ENCODE peak calls at places on chromosomes 12 and 14, in four cellular contexts. One of them, this sample, is unnamed.

GRCh38 chr12:48999371-49000131 is at the start of gene DDN:
- DNase-seq in suprapubic skin: no peak
- DNase-seq in stomach: peak
- DNase-seq in Panc1: no peak
- DNase-seq in this sample: no peak

GRCh38 chr12:52411806-52412205 is 5.7 kb upstream of the KRT82 start:
- DNase-seq in suprapubic skin: no peak
- DNase-seq in stomach: no peak
- DNase-seq in Panc1: no peak
- DNase-seq in this sample: no peak

GRCh38 chr12:99918003-99918402 is 66.7 kb downstream of the ANKS1B start:
- DNase-seq in suprapubic skin: no peak
- DNase-seq in stomach: no peak
- DNase-seq in Panc1: no peak
- DNase-seq in this sample: no peak

GRCh38 chr12:95966287-95966870 is 23.2 kb downstream of the AMDHD1 start:
- DNase-seq in suprapubic skin: no peak
- DNase-seq in stomach: no peak
- DNase-seq in Panc1: no peak
- DNase-seq in this sample: no peak

GRCh38 chr12:107748472-107748871 is 12.5 kb downstream of the PRDM4 start:
- DNase-seq in suprapubic skin: no peak
- DNase-seq in stomach: no peak
- DNase-seq in Panc1: no peak
- DNase-seq in this sample: no peak

GRCh38 chr14:63039800-63040380 is 5.4 kb downstream of the KCNH5 start:
- DNase-seq in suprapubic skin: no peak
- DNase-seq in stomach: no peak
- DNase-seq in Panc1: peak
- DNase-seq in this sample: no peak

GRCh38 chr14:89012272-89013097 is 188.0 kb downstream of the TTC8 start:
- DNase-seq in suprapubic skin: no peak
- DNase-seq in stomach: no peak
- DNase-seq in Panc1: no peak
- DNase-seq in this sample: no peak

GRCh38 chr14:85532981-85533820 is 3.3 kb downstream of the FLRT2 start:
- DNase-seq in suprapubic skin: peak
- DNase-seq in stomach: peak
- DNase-seq in Panc1: no peak
- DNase-seq in this sample: peak

GRCh38 chr12:129605666-129606065 is 298.2 kb downstream of the TMEM132D start:
- DNase-seq in suprapubic skin: no peak
- DNase-seq in stomach: no peak
- DNase-seq in Panc1: no peak
- DNase-seq in this sample: no peak

GRCh38 chr12:46187023-46187422 is 81.8 kb downstream of the SLC38A1 start:
- DNase-seq in suprapubic skin: no peak
- DNase-seq in stomach: no peak
- DNase-seq in Panc1: no peak
- DNase-seq in this sample: peak
- TF ChIP-seq POLR2AphosphoS5 in suprapubic skin: no peak
- TF ChIP-seq POLR2AphosphoS5 in stomach: no peak
- TF ChIP-seq POLR2AphosphoS5 in Panc1: no peak
- TF ChIP-seq POLR2AphosphoS5 in this sample: no peak

GRCh38 chr14:54728700-54729527 is 162.0 kb downstream of the SAMD4A start:
- DNase-seq in suprapubic skin: no peak
- DNase-seq in stomach: no peak
- DNase-seq in Panc1: no peak
- DNase-seq in this sample: no peak

GRCh38 chr14:54730156-54730961 is 163.4 kb downstream of the SAMD4A start:
- DNase-seq in suprapubic skin: no peak
- DNase-seq in stomach: no peak
- DNase-seq in Panc1: no peak
- DNase-seq in this sample: no peak

GRCh38 chr14:54724772-54725325 is 157.9 kb downstream of the SAMD4A start:
- DNase-seq in suprapubic skin: no peak
- DNase-seq in stomach: no peak
- DNase-seq in Panc1: no peak
- DNase-seq in this sample: no peak

GRCh38 chr14:54725998-54726397 is 159.1 kb downstream of the SAMD4A start:
- DNase-seq in suprapubic skin: no peak
- DNase-seq in stomach: no peak
- DNase-seq in Panc1: no peak
- DNase-seq in this sample: no peak

GRCh38 chr14:54727929-54728328 is 161.0 kb downstream of the SAMD4A start:
- DNase-seq in suprapubic skin: no peak
- DNase-seq in stomach: no peak
- DNase-seq in Panc1: no peak
- DNase-seq in this sample: peak
- TF ChIP-seq POLR2AphosphoS5 in suprapubic skin: no peak
- TF ChIP-seq POLR2AphosphoS5 in stomach: no peak
- TF ChIP-seq POLR2AphosphoS5 in Panc1: no peak
- TF ChIP-seq POLR2AphosphoS5 in this sample: peak

DNA sequence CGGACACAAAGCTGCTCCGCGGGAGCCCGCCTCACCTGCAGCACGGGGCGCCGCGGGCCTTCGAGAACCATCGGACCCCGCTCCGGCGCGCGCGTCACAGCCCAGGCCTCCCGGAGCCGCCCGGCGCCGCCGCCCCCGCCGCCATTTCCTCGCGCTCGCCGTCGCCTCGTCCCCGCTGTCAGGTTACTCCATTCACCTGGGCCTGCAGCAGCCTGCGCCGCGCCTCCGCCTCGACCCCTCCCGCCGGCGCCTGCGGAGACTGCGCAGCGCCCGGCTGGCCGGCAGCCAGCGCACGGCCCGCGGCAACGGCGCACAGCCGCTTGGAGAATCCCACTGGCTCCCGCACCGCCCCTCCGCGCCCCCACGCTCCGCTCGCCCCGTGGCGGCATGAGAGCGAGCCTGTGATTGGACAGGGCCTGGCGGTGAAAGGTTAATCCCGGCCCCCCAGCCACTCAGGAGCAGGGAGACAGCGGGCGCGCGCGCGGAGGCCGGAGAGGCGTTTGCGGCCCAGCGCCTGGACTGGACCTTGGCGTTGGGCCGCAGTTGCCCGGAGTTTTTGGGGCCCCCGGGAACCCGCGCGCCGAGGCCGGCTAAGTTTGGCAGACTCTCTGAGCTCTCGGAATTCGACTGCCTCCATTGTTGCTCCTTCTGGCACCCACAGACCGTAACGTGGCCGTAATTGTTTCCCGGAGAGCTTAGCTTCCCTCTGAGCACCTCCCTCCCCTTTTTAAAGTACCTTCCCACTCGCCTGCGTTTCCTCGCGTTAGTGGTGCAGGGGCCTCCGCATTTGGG is at the start of gene DICER1:
- DNase-seq in suprapubic skin: peak
- DNase-seq in stomach: peak
- DNase-seq in Panc1: peak
- DNase-seq in this sample: peak
- TF ChIP-seq POLR2AphosphoS5 in suprapubic skin: no peak
- TF ChIP-seq POLR2AphosphoS5 in stomach: no peak
- TF ChIP-seq POLR2AphosphoS5 in Panc1: peak
- TF ChIP-seq POLR2AphosphoS5 in this sample: peak

GRCh38 chr14:94048676-94049624 is 22.8 kb downstream of the OTUB2 start:
- DNase-seq in suprapubic skin: peak
- DNase-seq in stomach: no peak
- DNase-seq in Panc1: no peak
- DNase-seq in this sample: peak

GRCh38 chr14:94049625-94050023 is 23.5 kb downstream of the OTUB2 start:
- DNase-seq in suprapubic skin: peak
- DNase-seq in stomach: no peak
- DNase-seq in Panc1: no peak
- DNase-seq in this sample: peak

GRCh38 chr14:94045563-94046345 is 19.6 kb downstream of the OTUB2 start:
- DNase-seq in suprapubic skin: peak
- DNase-seq in stomach: no peak
- DNase-seq in Panc1: no peak
- DNase-seq in this sample: peak

GRCh38 chr14:94046696-94047250 is 20.6 kb downstream of the OTUB2 start:
- DNase-seq in suprapubic skin: peak
- DNase-seq in stomach: no peak
- DNase-seq in Panc1: no peak
- DNase-seq in this sample: peak

GRCh38 chr14:94047581-94047980 is 21.4 kb downstream of the OTUB2 start:
- DNase-seq in suprapubic skin: peak
- DNase-seq in stomach: no peak
- DNase-seq in Panc1: no peak
- DNase-seq in this sample: peak
- TF ChIP-seq POLR2AphosphoS5 in suprapubic skin: no peak
- TF ChIP-seq POLR2AphosphoS5 in stomach: no peak
- TF ChIP-seq POLR2AphosphoS5 in Panc1: no peak
- TF ChIP-seq POLR2AphosphoS5 in this sample: no peak

DNA sequence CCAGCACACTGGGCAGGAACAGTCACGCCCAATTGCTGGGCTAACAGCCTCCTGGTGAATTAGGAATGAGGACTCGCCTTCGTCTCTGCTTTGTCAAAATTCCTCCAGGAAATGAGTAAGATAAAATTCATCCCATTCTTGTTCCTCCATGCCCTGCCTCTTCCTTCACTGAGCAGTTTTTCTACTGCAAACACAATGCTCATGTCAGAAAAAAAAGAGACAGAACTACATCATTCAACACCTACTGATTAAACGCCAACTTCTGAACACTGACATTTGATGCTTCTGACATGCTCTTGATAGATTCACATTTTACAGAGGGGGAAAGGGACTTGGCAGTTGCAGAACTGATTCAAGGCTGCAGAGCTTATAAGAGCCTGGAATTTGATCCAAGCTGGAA is 37.5 kb upstream of the DTX1 start:
- DNase-seq in suprapubic skin: no peak
- DNase-seq in stomach: no peak
- DNase-seq in Panc1: no peak
- DNase-seq in this sample: no peak
- TF ChIP-seq POLR2AphosphoS5 in suprapubic skin: no peak
- TF ChIP-seq POLR2AphosphoS5 in stomach: no peak
- TF ChIP-seq POLR2AphosphoS5 in Panc1: no peak
- TF ChIP-seq POLR2AphosphoS5 in this sample: no peak

GRCh38 chr14:105482486-105483110 is 4.1 kb upstream of the CRIP1 start:
- DNase-seq in suprapubic skin: no peak
- DNase-seq in stomach: no peak
- DNase-seq in Panc1: no peak
- DNase-seq in this sample: no peak

GRCh38 chr14:105480807-105481801 is 5.6 kb upstream of the CRIP1 start:
- DNase-seq in suprapubic skin: peak
- DNase-seq in stomach: peak
- DNase-seq in Panc1: no peak
- DNase-seq in this sample: peak

GRCh38 chr14:105480165-105480564 is 5.5 kb downstream of the CRIP2 start:
- DNase-seq in suprapubic skin: no peak
- DNase-seq in stomach: no peak
- DNase-seq in Panc1: no peak
- DNase-seq in this sample: no peak

GRCh38 chr14:105483300-105484068 is 3.2 kb upstream of the CRIP1 start:
- DNase-seq in suprapubic skin: no peak
- DNase-seq in stomach: no peak
- DNase-seq in Panc1: no peak
- DNase-seq in this sample: no peak

DNA sequence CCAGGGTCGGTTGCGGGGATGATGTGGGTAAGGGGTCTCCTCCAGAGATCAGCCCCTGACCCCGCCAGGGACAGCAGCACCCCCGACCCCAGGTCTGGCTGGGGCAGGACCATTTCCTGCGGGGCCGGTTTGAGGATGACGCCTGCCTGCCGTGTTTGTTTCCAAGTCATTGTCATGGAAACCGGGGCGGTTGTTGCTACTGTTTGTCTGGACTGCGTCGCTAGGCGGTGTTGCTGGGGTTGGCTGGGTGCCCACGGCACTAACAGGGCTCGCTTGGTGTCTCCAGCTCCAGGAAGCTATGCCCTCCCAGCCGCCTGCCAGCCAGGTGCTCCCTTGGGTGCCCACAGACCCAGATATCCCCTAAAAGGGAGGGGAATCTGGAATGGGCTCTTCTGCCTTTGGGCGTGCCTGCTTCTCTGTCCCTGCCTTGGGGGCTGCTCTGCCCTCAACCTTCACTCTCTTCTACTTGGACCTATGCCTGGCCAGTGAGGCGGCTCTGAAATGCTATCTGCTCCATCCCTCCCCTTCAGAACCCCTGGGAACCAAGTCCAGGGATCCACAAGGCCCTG is 4.7 kb upstream of the CRIP1 start:
- DNase-seq in suprapubic skin: peak
- DNase-seq in stomach: peak
- DNase-seq in Panc1: no peak
- DNase-seq in this sample: peak
- TF ChIP-seq POLR2AphosphoS5 in suprapubic skin: peak
- TF ChIP-seq POLR2AphosphoS5 in stomach: peak
- TF ChIP-seq POLR2AphosphoS5 in Panc1: no peak
- TF ChIP-seq POLR2AphosphoS5 in this sample: peak

GRCh38 chr12:76787689-76788088 is 23.8 kb downstream of the ZDHHC17 start:
- DNase-seq in suprapubic skin: no peak
- DNase-seq in stomach: no peak
- DNase-seq in Panc1: no peak
- DNase-seq in this sample: no peak

GRCh38 chr12:76782440-76782996 is 18.6 kb downstream of the ZDHHC17 start:
- DNase-seq in suprapubic skin: no peak
- DNase-seq in stomach: no peak
- DNase-seq in Panc1: no peak
- DNase-seq in this sample: no peak

GRCh38 chr12:76786986-76787385 is 23.1 kb downstream of the ZDHHC17 start:
- DNase-seq in suprapubic skin: no peak
- DNase-seq in stomach: no peak
- DNase-seq in Panc1: no peak
- DNase-seq in this sample: no peak

GRCh38 chr12:76785407-76785806 is 21.5 kb downstream of the ZDHHC17 start:
- DNase-seq in suprapubic skin: no peak
- DNase-seq in stomach: no peak
- DNase-seq in Panc1: no peak
- DNase-seq in this sample: no peak

GRCh38 chr12:76784600-76785051 is 20.7 kb downstream of the ZDHHC17 start:
- DNase-seq in suprapubic skin: no peak
- DNase-seq in stomach: no peak
- DNase-seq in Panc1: no peak
- DNase-seq in this sample: no peak
- TF ChIP-seq POLR2AphosphoS5 in suprapubic skin: no peak
- TF ChIP-seq POLR2AphosphoS5 in stomach: no peak
- TF ChIP-seq POLR2AphosphoS5 in Panc1: no peak
- TF ChIP-seq POLR2AphosphoS5 in this sample: no peak

This sample was measured in sigmoid colon.